ENCODE peak calls at places on chromosomes 7 and 10, in seven cellular contexts. A is kidney epithelial cell, I is body of pancreas, H is heart right ventricle, T is MCF 10A, W is ovary, S is astrocyte of the cerebellum. E is an unnamed sample.

GRCh38 chr10:1373287-1373686 is 317.1 kb downstream of the WDR37 start:
- DNase-seq in I (no peak), S (no peak), A (no peak), W (no peak), H (no peak), T (no peak), E (no peak)

GRCh38 chr10:15719899-15720634 is at the start of gene ITGA8:
- DNase-seq in I (no peak), H (peak; percentile 37), T (no peak), S (no peak), A (no peak), W (peak; percentile 57), E (no peak)

GRCh38 chr7:5596046-5596895 is 172.6 kb upstream of the TNRC18 start:
- DNase-seq in T (peak; percentile 95), S (peak; percentile 86), I (peak; percentile 34), A (peak; percentile 81), H (peak; percentile 82), W (peak; percentile 92), E (peak; percentile 41)

GRCh38 chr7:50552921-50553320 is 12.3 kb downstream of the DDC start:
- DNase-seq in T (peak; percentile 41), S (peak; percentile 48), A (no peak), H (peak; percentile 17), W (peak; percentile 34), I (peak; percentile 50), E (no peak)

GRCh38 chr10:107443817-107444216 is 279.3 kb upstream of the SORCS1 start:
- DNase-seq in A (no peak), I (no peak), H (no peak), W (no peak), S (no peak), T (no peak), E (no peak)

GRCh38 chr7:83162402-83163256 is at the start of gene PCLO:
- DNase-seq in H (peak; percentile 48), A (peak; percentile 72), I (peak; percentile 92), S (peak; percentile 38), W (peak; percentile 49), T (peak; percentile 62), E (peak; percentile 94)

GRCh38 chr7:44990520-44991023 is 9.4 kb upstream of the CCM2 start:
- DNase-seq in I (no peak), H (no peak), A (no peak), W (no peak), T (peak; percentile 66), S (peak; percentile 49), E (no peak)

GRCh38 chr10:100993986-100994708 is 5.5 kb upstream of the LZTS2 start:
- DNase-seq in A (no peak), H (no peak), W (no peak), T (peak; percentile 60), I (no peak), S (no peak), E (no peak)

GRCh38 chr10:98088186-98088971 is 46.1 kb upstream of the R3HCC1L start:
- DNase-seq in W (no peak), A (no peak), S (no peak), H (peak; percentile 30), T (peak; percentile 57), I (no peak), E (no peak)

GRCh38 chr7:54839538-54840213 is 80.7 kb upstream of the SEC61G start:
- DNase-seq in I (peak; percentile 52), T (peak; percentile 81), H (peak; percentile 80), S (no peak), A (no peak), W (peak; percentile 26), E (peak; percentile 68)

GRCh38 chr10:91422915-91423314 is 12.8 kb downstream of the HECTD2 start:
- DNase-seq in S (no peak), T (no peak), I (no peak), W (no peak), A (no peak), H (no peak), E (no peak)

GRCh38 chr10:121942749-121943148 is 14.9 kb upstream of the ATE1 start:
- DNase-seq in W (no peak), H (peak; percentile 50), A (peak; percentile 35), T (peak; percentile 92), S (peak; percentile 89), I (no peak), E (no peak)

GRCh38 chr7:2403718-2404648 is 572 bp downstream of the CHST12 start:
- DNase-seq in I (peak; percentile 44), S (no peak), T (peak; percentile 33), W (peak; percentile 49), H (no peak), A (no peak), E (peak; percentile 45)

GRCh38 chr10:13614530-13615332 is 28.0 kb downstream of the PRPF18 start:
- DNase-seq in W (no peak), T (peak; percentile 53), A (no peak), H (no peak), S (peak; percentile 56), I (no peak), E (no peak)

GRCh38 chr7:123140561-123140960 is 59.2 kb downstream of the SLC13A1 start:
- DNase-seq in T (no peak), S (no peak), H (no peak), A (no peak), W (no peak), I (no peak), E (no peak)

GRCh38 chr10:61961278-61961677 is 59.8 kb downstream of the ARID5B start:
- DNase-seq in W (no peak), H (no peak), I (no peak), A (no peak), S (no peak), T (no peak), E (no peak)

GRCh38 chr10:112532053-112532658 is 85.1 kb downstream of the VTI1A start:
- DNase-seq in T (no peak), A (no peak), H (no peak), S (no peak), W (no peak), I (no peak), E (no peak)

GRCh38 chr7:81606078-81606863 is 163.6 kb downstream of the HGF start:
- DNase-seq in A (no peak), W (no peak), H (no peak), T (no peak), I (no peak), S (no peak), E (no peak)

GRCh38 chr10:117663750-117664149 is 121.2 kb downstream of the EMX2 start:
- DNase-seq in W (peak; percentile 26), I (peak; percentile 17), A (peak; percentile 96), T (peak; percentile 86), H (no peak), S (peak; percentile 68), E (no peak)

GRCh38 chr10:75954486-75954885 is 523.1 kb downstream of the LRMDA start:
- DNase-seq in H (no peak), T (no peak), S (no peak), W (no peak), I (no peak), A (no peak), E (no peak)

GRCh38 chr10:9342865-9343450 is 1288.5 kb downstream of the GATA3 start:
- DNase-seq in S (peak; percentile 28), I (no peak), T (peak; percentile 59), W (no peak), H (no peak), A (no peak), E (no peak)

GRCh38 chr7:149448961-149449360 is 11.9 kb downstream of the ZNF777 start:
- DNase-seq in A (no peak), H (no peak), W (no peak), T (no peak), I (no peak), S (no peak), E (no peak)

GRCh38 chr7:111844904-111845662 is 282.8 kb upstream of the IMMP2L start:
- DNase-seq in A (no peak), T (no peak), H (no peak), S (no peak), W (no peak), I (no peak), E (no peak)

GRCh38 chr7:140674899-140675701 is 2.4 kb downstream of the ADCK2 start:
- DNase-seq in A (no peak), T (peak; percentile 70), I (no peak), H (peak; percentile 41), S (peak; percentile 12), W (peak; percentile 31), E (peak; percentile 44)

GRCh38 chr7:137846588-137847417 is at the start of gene DGKI:
- DNase-seq in I (no peak), T (no peak), W (no peak), S (no peak), A (no peak), H (no peak), E (peak; percentile 33)

GRCh38 chr10:124722812-124723783 is 21.1 kb downstream of the FAM53B start:
- DNase-seq in S (no peak), T (no peak), H (no peak), A (no peak), W (no peak), I (no peak), E (peak; percentile 70)

GRCh38 chr10:26739087-26739631 is 41.7 kb downstream of the PDSS1 start:
- DNase-seq in A (no peak), H (no peak), S (no peak), W (no peak), T (no peak), I (no peak), E (no peak)

DNA sequence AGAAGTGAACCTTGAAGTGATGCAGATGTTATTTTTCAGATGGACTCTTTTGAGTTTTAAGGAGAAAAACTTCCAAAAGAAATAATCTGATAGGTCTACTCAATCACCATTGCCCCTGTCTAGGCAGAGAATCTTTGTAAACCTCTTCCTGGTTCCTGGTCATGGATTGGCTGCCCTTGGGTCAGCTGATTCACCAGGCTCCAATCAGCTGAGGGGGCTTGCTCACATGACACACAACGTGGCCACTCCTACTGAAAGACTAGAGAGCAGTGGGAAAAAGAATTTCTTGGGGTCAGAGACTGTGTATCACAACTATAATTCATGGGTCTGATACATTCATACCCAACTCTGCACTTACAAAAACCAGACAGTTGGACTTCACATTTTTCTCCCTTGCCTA is 20.0 kb upstream of the JCAD start:
- DNase-seq in W (no peak), H (no peak), S (no peak), I (no peak), T (no peak), A (no peak), E (no peak)
- TF ChIP-seq CTCF in W (no peak), H (no peak), S (no peak), I (no peak), T (no peak), A (no peak), E (no peak)

GRCh38 chr10:6136215-6137201 is 47.7 kb downstream of the RBM17 start:
- DNase-seq in A (peak; percentile 19), H (no peak), I (no peak), W (no peak), T (peak; percentile 38), S (peak; percentile 41), E (no peak)
- TF ChIP-seq CTCF in A (peak; percentile 19), H (no peak), I (no peak), W (no peak), T (no peak), S (no peak), E (no peak)

DNA sequence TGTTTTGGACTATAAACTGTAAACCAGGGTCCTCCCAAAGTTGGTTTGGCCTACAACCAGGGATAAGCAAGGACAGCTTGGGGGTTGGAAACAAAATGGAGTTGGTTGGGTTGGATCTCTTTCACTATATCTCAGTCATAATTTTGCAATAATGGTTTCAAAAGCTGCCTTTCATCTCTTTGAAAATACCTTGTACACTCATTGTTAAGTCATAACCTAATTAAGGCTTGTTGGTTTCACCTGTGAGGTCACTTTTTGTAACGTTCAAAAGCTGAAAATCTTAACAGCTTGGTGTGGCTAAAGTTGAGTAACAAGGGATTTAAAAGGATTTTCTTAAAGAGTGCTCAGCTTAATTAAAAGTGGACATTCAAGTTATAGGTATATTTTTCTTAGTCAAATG is 476.1 kb downstream of the IPMK start:
- DNase-seq in I (no peak), H (no peak), T (peak; percentile 35), W (no peak), S (no peak), A (no peak), E (no peak)
- TF ChIP-seq CTCF in I (no peak), H (no peak), T (no peak), W (no peak), S (no peak), A (no peak), E (no peak)

GRCh38 chr10:81920213-81920829 is 45.3 kb downstream of the NRG3 start:
- DNase-seq in W (no peak), A (no peak), T (peak; percentile 30), S (no peak), H (no peak), I (no peak), E (no peak)
- TF ChIP-seq CTCF in W (no peak), A (peak; percentile 65), T (peak; percentile 41), S (peak; percentile 44), H (no peak), I (peak; percentile 27), E (no peak)